ENCODE peak calls at places on chromosome 20, in four cellular contexts. One of them, this sample, is unnamed.

GRCh38 chr20:21322921-21323321 is 19.8 kb downstream of the XRN2 start:
- DNase-seq in Panc1: no peak
- DNase-seq in pancreas: no peak
- DNase-seq in breast epithelium: no peak
- DNase-seq in this sample: no peak

GRCh38 chr20:59811681-59812171 is 121.7 kb downstream of the SYCP2 start:
- DNase-seq in breast epithelium: peak; percentile 19
- DNase-seq in Panc1: no peak
- DNase-seq in pancreas: no peak
- DNase-seq in this sample: peak; percentile 72

GRCh38 chr20:32963176-32963575 is 41.1 kb downstream of the SUN5 start:
- DNase-seq in breast epithelium: no peak
- DNase-seq in pancreas: no peak
- DNase-seq in Panc1: no peak
- DNase-seq in this sample: no peak

GRCh38 chr20:6473197-6473596 is 294.3 kb upstream of the BMP2 start:
- DNase-seq in pancreas: no peak
- DNase-seq in breast epithelium: no peak
- DNase-seq in Panc1: no peak
- DNase-seq in this sample: no peak

GRCh38 chr20:60052322-60052721 is 94.1 kb downstream of the CDH26 start:
- DNase-seq in Panc1: no peak
- DNase-seq in pancreas: no peak
- DNase-seq in breast epithelium: no peak
- DNase-seq in this sample: no peak

GRCh38 chr20:38127011-38127621 is 38.0 kb downstream of the TGM2 start:
- DNase-seq in breast epithelium: no peak
- DNase-seq in Panc1: peak; percentile 84
- DNase-seq in pancreas: no peak
- DNase-seq in this sample: no peak

GRCh38 chr20:51409192-51409875 is 133.2 kb downstream of the NFATC2 start:
- DNase-seq in pancreas: no peak
- DNase-seq in breast epithelium: no peak
- DNase-seq in Panc1: no peak
- DNase-seq in this sample: no peak

GRCh38 chr20:33578510-33578909 is 83.6 kb upstream of the C20orf144 start:
- DNase-seq in breast epithelium: no peak
- DNase-seq in Panc1: no peak
- DNase-seq in pancreas: no peak
- DNase-seq in this sample: no peak

GRCh38 chr20:17701826-17702225 is 2.1 kb downstream of the BANF2 start:
- DNase-seq in Panc1: no peak
- DNase-seq in pancreas: no peak
- DNase-seq in breast epithelium: no peak
- DNase-seq in this sample: no peak

GRCh38 chr20:33897313-33897912 is 86.3 kb downstream of the CHMP4B start:
- DNase-seq in Panc1: no peak
- DNase-seq in pancreas: no peak
- DNase-seq in breast epithelium: no peak
- DNase-seq in this sample: no peak

GRCh38 chr20:10385850-10386544 is 48.0 kb downstream of the MKKS start:
- DNase-seq in Panc1: no peak
- DNase-seq in breast epithelium: no peak
- DNase-seq in pancreas: no peak
- DNase-seq in this sample: no peak

GRCh38 chr20:2814587-2815051 is at the start of gene C20orf141:
- DNase-seq in breast epithelium: no peak
- DNase-seq in pancreas: no peak
- DNase-seq in Panc1: peak; percentile 50
- DNase-seq in this sample: no peak

GRCh38 chr20:46010491-46011405 is 2.0 kb downstream of the MMP9 start:
- DNase-seq in pancreas: no peak
- DNase-seq in Panc1: no peak
- DNase-seq in breast epithelium: no peak
- DNase-seq in this sample: no peak

GRCh38 chr20:10369723-10370090 is 64.3 kb downstream of the MKKS start:
- DNase-seq in pancreas: peak; percentile 11
- DNase-seq in breast epithelium: no peak
- DNase-seq in Panc1: peak; percentile 4
- DNase-seq in this sample: no peak

GRCh38 chr20:57140416-57140965 is 126.0 kb downstream of the BMP7 start:
- DNase-seq in pancreas: no peak
- DNase-seq in breast epithelium: no peak
- DNase-seq in Panc1: no peak
- DNase-seq in this sample: no peak

GRCh38 chr20:8777866-8778265 is 291.0 kb upstream of the PLCB4 start:
- DNase-seq in pancreas: no peak
- DNase-seq in breast epithelium: no peak
- DNase-seq in Panc1: no peak
- DNase-seq in this sample: no peak

GRCh38 chr20:34076952-34077351 is 35.1 kb downstream of the EIF2S2 start:
- DNase-seq in Panc1: no peak
- DNase-seq in breast epithelium: no peak
- DNase-seq in pancreas: no peak
- DNase-seq in this sample: no peak

GRCh38 chr20:1555952-1556351 is 1.6 kb downstream of the SIRPD start:
- DNase-seq in pancreas: no peak
- DNase-seq in breast epithelium: no peak
- DNase-seq in Panc1: no peak
- DNase-seq in this sample: no peak

GRCh38 chr20:63239431-63239830 is 3.7 kb downstream of the BIRC7 start:
- DNase-seq in breast epithelium: no peak
- DNase-seq in Panc1: no peak
- DNase-seq in pancreas: no peak
- DNase-seq in this sample: no peak

GRCh38 chr20:63241272-63241671 is 5.6 kb downstream of the BIRC7 start:
- DNase-seq in Panc1: no peak
- DNase-seq in pancreas: no peak
- DNase-seq in breast epithelium: no peak
- DNase-seq in this sample: no peak

GRCh38 chr20:63238491-63239126 is 2.9 kb downstream of the BIRC7 start:
- DNase-seq in breast epithelium: no peak
- DNase-seq in pancreas: no peak
- DNase-seq in Panc1: no peak
- DNase-seq in this sample: no peak

GRCh38 chr20:63242736-63243135 is 7.0 kb downstream of the BIRC7 start:
- DNase-seq in breast epithelium: no peak
- DNase-seq in Panc1: no peak
- DNase-seq in pancreas: no peak
- DNase-seq in this sample: no peak

DNA sequence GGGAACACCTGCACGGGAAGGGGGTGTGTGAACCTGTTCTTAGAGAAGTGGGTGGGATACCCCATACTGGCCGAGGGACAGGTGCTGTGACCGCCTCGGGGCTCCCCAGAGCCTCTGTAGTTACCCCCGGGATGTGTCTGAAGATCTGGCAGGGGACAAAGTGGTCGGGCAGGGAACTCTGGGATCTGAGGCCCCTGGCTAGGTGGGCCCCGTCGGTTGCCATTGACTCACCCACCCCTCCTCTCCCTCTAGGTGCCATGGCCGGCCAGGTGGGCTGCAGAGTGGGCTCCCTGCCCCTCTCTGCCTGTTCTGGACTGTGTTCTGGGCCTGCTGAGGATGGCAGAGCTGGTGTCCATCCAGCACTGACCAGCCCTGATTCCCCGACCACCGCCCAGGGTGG is 4.3 kb downstream of the BIRC7 start:
- DNase-seq in breast epithelium: no peak
- DNase-seq in pancreas: no peak
- DNase-seq in Panc1: no peak
- DNase-seq in this sample: no peak
- H3K4me1 ChIP-seq in breast epithelium: no peaks in the 10 kb centered on the region
- H3K4me1 ChIP-seq in pancreas: no peaks in the 10 kb centered on the region
- H3K4me1 ChIP-seq in Panc1: peaks cover 33% of the 10 kb centered on the region
- H3K4me1 ChIP-seq in this sample: no peaks in the 10 kb centered on the region

GRCh38 chr20:64223526-64224067 is 32.0 kb upstream of the PCMTD2 start:
- DNase-seq in breast epithelium: no peak
- DNase-seq in pancreas: no peak
- DNase-seq in Panc1: no peak
- DNase-seq in this sample: no peak
- TF ChIP-seq CTCF in breast epithelium: no peak
- TF ChIP-seq CTCF in pancreas: no peak
- TF ChIP-seq CTCF in Panc1: no peak
- TF ChIP-seq CTCF in this sample: no peak

DNA sequence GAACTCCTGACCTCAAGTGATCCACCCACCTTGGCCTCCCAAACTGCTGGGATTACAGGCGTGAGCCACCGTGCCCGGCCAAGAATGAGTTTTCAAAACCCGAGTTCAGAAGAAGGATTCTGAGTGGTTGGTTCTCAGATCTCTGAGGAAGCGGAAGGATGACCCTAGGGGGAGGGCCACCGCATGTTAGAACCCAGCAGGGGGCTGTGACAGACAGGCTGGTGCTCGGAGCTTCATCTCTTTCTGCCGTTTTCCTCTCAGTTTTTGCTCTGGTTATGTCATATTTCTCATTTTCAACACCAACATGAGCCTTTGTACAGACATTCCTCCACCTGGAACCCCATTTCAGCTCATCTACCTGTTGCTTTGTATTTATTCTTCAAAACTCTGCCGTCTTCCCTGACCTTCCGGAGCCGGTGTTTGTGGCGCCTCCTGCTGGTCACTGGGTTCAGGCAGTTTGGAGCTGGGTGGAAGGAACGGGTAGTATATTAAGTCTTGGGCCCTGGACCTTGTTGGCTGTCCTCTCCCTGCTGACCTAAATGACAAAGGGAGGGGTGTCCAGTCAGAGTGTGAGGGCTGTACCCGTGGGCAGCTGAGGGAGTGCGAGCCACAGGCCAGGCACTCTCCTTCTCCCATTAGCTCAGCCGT is at the start of gene DEFB123:
- DNase-seq in pancreas: no peak
- DNase-seq in Panc1: no peak
- DNase-seq in breast epithelium: no peak
- DNase-seq in this sample: no peak
- H3K9me3 ChIP-seq in pancreas: no peaks in the 10 kb centered on the region
- H3K9me3 ChIP-seq in Panc1: no peaks in the 10 kb centered on the region
- H3K9me3 ChIP-seq in breast epithelium: no peaks in the 10 kb centered on the region
- H3K9me3 ChIP-seq in this sample: no peaks in the 10 kb centered on the region

DNA sequence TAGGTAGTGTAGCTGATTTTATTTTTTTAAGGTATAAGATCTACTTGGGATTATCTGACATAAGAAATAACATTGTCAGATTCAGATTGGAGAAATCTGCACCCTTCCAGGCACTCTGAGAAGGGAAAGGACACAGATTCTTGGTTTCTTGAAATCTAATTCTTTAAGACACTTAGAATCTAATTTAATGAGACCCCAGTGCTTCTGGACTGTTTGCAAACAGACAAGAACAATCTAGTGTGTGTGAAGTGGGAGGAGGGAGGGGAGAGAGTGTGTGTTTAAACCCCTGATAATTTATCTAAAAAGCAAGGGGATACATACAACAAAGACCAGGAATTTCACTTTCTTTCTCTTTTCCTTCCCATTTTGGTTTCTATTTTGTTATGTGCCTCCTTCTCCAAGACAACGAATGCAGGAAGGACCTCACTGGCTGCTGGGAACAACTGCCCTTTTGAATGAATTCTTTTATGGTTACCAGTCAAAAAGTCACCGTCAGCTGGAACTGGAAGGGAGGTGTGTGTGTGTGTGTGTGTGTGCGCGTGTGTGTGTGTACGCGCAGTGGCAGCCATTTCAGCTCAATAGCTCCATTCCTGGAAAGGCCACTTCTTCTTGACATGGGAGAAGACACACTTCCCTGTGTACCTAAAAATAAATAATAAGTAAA is 129.4 kb downstream of the BCAS1 start:
- DNase-seq in pancreas: no peak
- DNase-seq in breast epithelium: no peak
- DNase-seq in Panc1: no peak
- DNase-seq in this sample: peak; percentile 64
- H3K4me1 ChIP-seq in pancreas: peaks cover 15% of the 10 kb centered on the region
- H3K4me1 ChIP-seq in breast epithelium: no peaks in the 10 kb centered on the region
- H3K4me1 ChIP-seq in Panc1: peaks cover 58% of the 10 kb centered on the region
- H3K4me1 ChIP-seq in this sample: peaks cover 28% of the 10 kb centered on the region

DNA sequence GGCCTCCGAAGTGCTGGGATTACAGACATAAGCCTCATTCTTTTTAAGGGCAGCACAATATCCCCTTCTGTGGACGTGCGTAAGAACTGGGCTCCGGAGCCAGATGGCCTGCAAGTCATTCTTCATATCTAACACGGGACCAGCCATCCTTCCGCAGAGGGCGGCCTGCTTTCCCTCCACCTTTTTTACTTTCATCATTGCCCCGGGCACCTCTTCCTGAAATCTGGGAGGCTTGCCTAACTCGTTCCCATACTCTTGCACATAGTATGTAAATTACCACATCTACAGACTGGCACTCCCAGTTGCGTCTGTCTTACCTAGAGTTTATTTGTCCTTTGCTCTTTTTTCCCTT is 29.9 kb upstream of the SLC23A2 start:
- DNase-seq in Panc1: no peak
- DNase-seq in pancreas: no peak
- DNase-seq in breast epithelium: no peak
- DNase-seq in this sample: no peak
- TF ChIP-seq CTCF in Panc1: no peak
- TF ChIP-seq CTCF in pancreas: no peak
- TF ChIP-seq CTCF in breast epithelium: no peak
- TF ChIP-seq CTCF in this sample: no peak

GRCh38 chr20:15395457-15395856 is 1058.0 kb upstream of the FLRT3 start:
- DNase-seq in breast epithelium: no peak
- DNase-seq in Panc1: no peak
- DNase-seq in pancreas: no peak
- DNase-seq in this sample: no peak
- H3K9me3 ChIP-seq in breast epithelium: no peaks in the 10 kb centered on the region
- H3K9me3 ChIP-seq in Panc1: no peaks in the 10 kb centered on the region
- H3K9me3 ChIP-seq in pancreas: no peaks in the 10 kb centered on the region
- H3K9me3 ChIP-seq in this sample: no peaks in the 10 kb centered on the region

DNA sequence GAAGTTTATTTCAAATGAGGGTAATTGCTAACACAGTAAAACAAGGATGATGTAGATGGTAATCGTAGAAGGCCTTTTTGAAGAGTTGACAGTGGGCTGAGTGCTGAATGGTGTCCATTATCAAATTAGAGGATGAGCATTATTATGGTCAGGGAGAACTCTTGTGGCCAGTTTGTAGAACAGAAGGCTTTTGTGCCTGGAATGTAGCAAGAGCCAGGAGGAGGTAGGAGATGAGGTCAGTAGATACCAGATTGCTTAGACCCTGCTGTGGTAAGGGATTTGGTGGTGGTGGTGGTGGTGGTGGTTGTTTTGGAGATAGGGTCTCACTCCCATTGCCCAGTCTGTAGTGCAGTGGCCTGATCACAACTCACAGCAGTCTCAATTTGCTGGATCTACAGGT is 6.2 kb downstream of the CSE1L start:
- DNase-seq in Panc1: no peak
- DNase-seq in breast epithelium: no peak
- DNase-seq in pancreas: no peak
- DNase-seq in this sample: no peak
- H3K4me1 ChIP-seq in Panc1: peaks cover 15% of the 10 kb centered on the region
- H3K4me1 ChIP-seq in breast epithelium: no peaks in the 10 kb centered on the region
- H3K4me1 ChIP-seq in pancreas: peaks cover 9% of the 10 kb centered on the region
- H3K4me1 ChIP-seq in this sample: peaks cover 21% of the 10 kb centered on the region

DNA sequence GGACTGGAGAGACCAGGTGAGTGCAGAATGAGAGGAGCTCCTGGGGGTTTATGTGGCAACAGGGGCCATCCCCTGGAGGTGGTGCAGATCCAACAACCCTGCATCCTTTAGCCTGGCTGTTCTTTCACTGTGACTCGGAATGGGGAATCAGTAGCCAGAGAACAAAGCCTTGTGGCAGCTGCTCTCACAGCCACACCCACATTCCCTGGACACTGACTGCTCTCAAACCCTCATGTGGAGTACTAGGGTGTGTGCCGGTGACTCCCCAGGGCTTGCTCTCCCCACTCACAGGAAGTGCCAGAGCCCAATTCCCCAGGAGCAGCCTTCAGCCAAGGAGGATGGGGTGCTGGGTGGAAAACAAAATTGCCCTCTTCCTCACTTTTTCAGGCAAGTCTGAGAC is 30.2 kb upstream of the GGTLC1 start:
- DNase-seq in breast epithelium: no peak
- DNase-seq in Panc1: no peak
- DNase-seq in pancreas: no peak
- DNase-seq in this sample: no peak
- TF ChIP-seq CTCF in breast epithelium: no peak
- TF ChIP-seq CTCF in Panc1: no peak
- TF ChIP-seq CTCF in pancreas: no peak
- TF ChIP-seq CTCF in this sample: no peak